ENCODE peak calls at places on chromosomes 3 and 15, in eight cellular contexts. V, S, R, P, K, J, Q and B are unnamed samples.
A peak's percentile ranks its signal among the peaks of the same experiment; 100 is the strongest.

GRCh38 chr15:98858610-98859023 is 149.0 kb downstream of the PGPEP1L start:
- DNase-seq in J (no peak), P (no peak), Q (no peak), V (no peak), R (no peak), K (no peak), S (peak; percentile 47), B (no peak)

GRCh38 chr15:49982586-49982985 is 136.4 kb downstream of the ATP8B4 start:
- DNase-seq in Q (no peak), V (no peak), R (no peak), S (no peak), K (no peak), P (no peak), J (no peak), B (no peak)

GRCh38 chr3:167067844-167068161 is 312.3 kb downstream of the ZBBX start:
- DNase-seq in R (no peak), K (no peak), V (no peak), S (no peak), J (no peak), Q (no peak), P (no peak), B (no peak)

GRCh38 chr3:47429476-47430270 is 46.1 kb downstream of the SCAP start:
- DNase-seq in R (no peak), J (no peak), P (no peak), S (no peak), K (no peak), V (no peak), Q (no peak), B (no peak)

GRCh38 chr15:41115652-41116115 is 396 bp downstream of the INO80 start:
- DNase-seq in J (peak; percentile 38), S (peak; percentile 71), K (peak; percentile 82), R (peak; percentile 1), Q (peak; percentile 44), V (peak; percentile 67), P (peak; percentile 35), B (peak; percentile 70)

GRCh38 chr3:184485906-184486305 is 75.7 kb upstream of the EPHB3 start:
- DNase-seq in J (no peak), P (no peak), R (no peak), K (no peak), V (no peak), S (no peak), Q (no peak), B (no peak)

GRCh38 chr3:12470111-12470510 is 14.2 kb upstream of the TSEN2 start:
- DNase-seq in K (no peak), V (no peak), Q (no peak), R (peak; percentile 36), J (no peak), S (peak; percentile 33), P (peak; percentile 48), B (no peak)

GRCh38 chr3:23202203-23202920 is 765 bp upstream of the UBE2E2 start:
- DNase-seq in R (no peak), Q (no peak), K (no peak), P (peak; percentile 23), S (peak; percentile 13), V (peak; percentile 22), J (peak; percentile 28), B (no peak)

GRCh38 chr15:37585966-37586656 is 348.3 kb upstream of the TMCO5A start:
- DNase-seq in Q (no peak), S (no peak), P (peak; percentile 73), V (no peak), J (no peak), R (no peak), K (no peak), B (no peak)

GRCh38 chr3:42526616-42527367 is 24.3 kb downstream of the VIPR1 start:
- DNase-seq in S (no peak), K (no peak), J (peak; percentile 27), V (peak; percentile 47), R (no peak), P (no peak), Q (no peak), B (peak; percentile 53)

GRCh38 chr15:92882697-92883642 is 17.2 kb upstream of the CHD2 start:
- DNase-seq in K (peak; percentile 44), R (no peak), V (peak; percentile 32), J (peak; percentile 28), P (no peak), S (no peak), Q (no peak), B (peak; percentile 24)

GRCh38 chr15:71686221-71687050 is 123.9 kb upstream of the NR2E3 start:
- DNase-seq in V (no peak), R (no peak), S (no peak), Q (no peak), J (no peak), P (no peak), K (no peak), B (no peak)

GRCh38 chr3:6779140-6779539 is 81.8 kb upstream of the GRM7 start:
- DNase-seq in P (no peak), V (no peak), Q (no peak), K (no peak), R (no peak), S (peak; percentile 2), J (no peak), B (no peak)

GRCh38 chr3:6099458-6100137 is 761.3 kb upstream of the GRM7 start:
- DNase-seq in K (no peak), J (no peak), R (no peak), Q (no peak), P (no peak), V (no peak), S (no peak), B (no peak)

GRCh38 chr15:25804451-25804850 is 58.7 kb downstream of the ATP10A start:
- DNase-seq in Q (no peak), P (no peak), V (no peak), J (no peak), K (no peak), S (no peak), R (no peak), B (no peak)

GRCh38 chr3:52223449-52224408 is 1.7 kb downstream of the TLR9 start:
- DNase-seq in Q (no peak), V (no peak), P (no peak), S (no peak), R (no peak), K (no peak), J (no peak), B (no peak)

GRCh38 chr15:74958320-74958907 is 1.8 kb upstream of the RPP25 start:
- DNase-seq in S (peak; percentile 85), J (peak; percentile 35), P (peak; percentile 34), Q (peak; percentile 75), K (peak; percentile 63), R (peak; percentile 50), V (no peak), B (no peak)

GRCh38 chr3:178036745-178037144 is 499.5 kb upstream of the KCNMB2 start:
- DNase-seq in P (peak; percentile 51), Q (no peak), V (no peak), S (no peak), R (peak; percentile 18), K (no peak), J (no peak), B (no peak)

GRCh38 chr15:80984856-80985255 is 4.8 kb downstream of the MESD start:
- DNase-seq in S (no peak), V (no peak), K (no peak), Q (no peak), R (peak; percentile 27), J (no peak), P (no peak), B (no peak)

GRCh38 chr3:5476403-5476802 is 288.9 kb downstream of the EDEM1 start:
- DNase-seq in V (no peak), S (no peak), P (no peak), Q (no peak), K (no peak), R (no peak), J (no peak), B (no peak)

GRCh38 chr3:197406266-197406665 is 107.9 kb upstream of the DLG1 start:
- DNase-seq in P (peak; percentile 37), S (no peak), J (no peak), Q (no peak), R (no peak), V (no peak), K (no peak), B (no peak)

GRCh38 chr3:31250116-31250813 is 282.5 kb upstream of the STT3B start:
- DNase-seq in J (no peak), V (no peak), S (no peak), K (no peak), Q (no peak), R (peak; percentile 76), P (peak; percentile 52), B (no peak)

GRCh38 chr3:76134166-76134565 is 348.8 kb upstream of the ZNF717 start:
- DNase-seq in S (no peak), Q (no peak), V (no peak), J (no peak), K (no peak), P (peak; percentile 54), R (no peak), B (no peak)

DNA sequence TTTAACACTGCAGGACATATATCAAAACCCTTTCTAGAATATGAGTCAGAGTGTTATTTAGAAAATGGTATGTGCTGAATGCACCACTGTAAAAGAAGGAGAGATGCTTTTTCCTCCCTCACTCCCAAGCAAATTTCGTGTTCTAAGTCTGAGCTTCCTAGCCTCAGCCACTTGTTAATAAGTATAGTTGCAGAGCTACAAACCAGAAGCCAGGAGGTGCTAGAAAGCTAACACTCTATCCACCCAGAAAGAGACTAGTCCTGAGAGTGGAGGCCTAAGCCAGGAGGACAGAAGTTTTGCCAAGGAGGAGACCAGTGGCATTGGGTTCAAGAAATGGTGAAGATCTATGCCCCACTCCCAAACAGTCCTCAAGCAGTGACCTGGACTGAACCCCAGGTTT is 40.5 kb upstream of the GYG1 start:
- DNase-seq in J (no peak), R (no peak), S (peak; percentile 33), K (no peak), Q (no peak), V (no peak), P (peak; percentile 31), B (no peak)
- TF ChIP-seq CTCF in J (no peak), R (peak; percentile 52), S (no peak), K (peak; percentile 18), Q (no peak), V (no peak), P (peak; percentile 44), B (peak; percentile 10)

GRCh38 chr3:38528457-38528856 is 32.3 kb downstream of the EXOG start:
- DNase-seq in P (no peak), K (no peak), V (no peak), R (no peak), J (no peak), S (peak; percentile 44), Q (no peak), B (no peak)
- TF ChIP-seq CTCF in P (no peak), K (no peak), V (no peak), R (peak; percentile 35), J (no peak), S (peak; percentile 7), Q (no peak), B (peak; percentile 21)

DNA sequence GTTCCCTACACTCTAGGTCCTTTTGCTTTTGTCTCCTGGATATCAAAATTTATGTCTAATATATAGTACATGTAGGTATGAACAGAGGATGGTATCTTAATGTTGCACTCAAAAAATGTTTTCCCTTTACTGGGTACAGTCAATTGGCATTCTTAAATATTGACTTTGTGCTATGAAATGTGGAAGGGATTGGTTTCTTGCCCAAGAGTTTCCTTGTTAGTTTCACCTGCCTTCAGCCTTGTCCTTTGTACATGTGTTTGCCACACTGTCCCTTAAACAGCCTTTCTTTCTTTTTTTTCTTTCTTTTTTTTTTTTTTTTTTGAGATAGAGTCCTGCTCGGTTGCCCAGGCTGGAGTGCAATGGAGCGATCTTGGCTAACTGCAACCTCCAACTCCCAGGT is 287.1 kb downstream of the SQOR start:
- DNase-seq in R (no peak), K (no peak), Q (no peak), P (no peak), S (no peak), J (no peak), V (no peak), B (no peak)
- TF ChIP-seq CTCF in R (no peak), K (no peak), Q (no peak), P (no peak), S (no peak), J (no peak), V (no peak), B (no peak)

GRCh38 chr3:96700322-96701315 is 113.8 kb upstream of the EPHA6 start:
- DNase-seq in K (no peak), J (peak; percentile 16), V (no peak), S (peak; percentile 1), R (no peak), Q (no peak), P (no peak), B (no peak)
- TF ChIP-seq CTCF in K (no peak), J (peak; percentile 34), V (no peak), S (no peak), R (no peak), Q (no peak), P (no peak), B (no peak)